ENCODE peak calls at places on chromosomes 16 and 17, in four cellular contexts. One of them, this sample, is unnamed.

GRCh38 chr17:78759969-78760352 is 22.1 kb downstream of the CYTH1 start:
- DNase-seq in sigmoid colon: no peak
- DNase-seq in lower leg skin: no peak
- DNase-seq in body of pancreas: no peak
- DNase-seq in this sample: no peak

GRCh38 chr16:17365591-17366298 is 105.0 kb downstream of the XYLT1 start:
- DNase-seq in body of pancreas: no peak
- DNase-seq in sigmoid colon: no peak
- DNase-seq in lower leg skin: no peak
- DNase-seq in this sample: no peak

GRCh38 chr17:78237403-78238012 is 6.1 kb downstream of the TMEM235 start:
- DNase-seq in sigmoid colon: no peak
- DNase-seq in body of pancreas: no peak
- DNase-seq in lower leg skin: no peak
- DNase-seq in this sample: no peak

GRCh38 chr17:79548116-79548515 is 62.7 kb downstream of the RBFOX3 start:
- DNase-seq in lower leg skin: no peak
- DNase-seq in sigmoid colon: peak; percentile 34
- DNase-seq in body of pancreas: no peak
- DNase-seq in this sample: no peak

GRCh38 chr17:75576661-75577060 is 10.9 kb upstream of the MYO15B start:
- DNase-seq in lower leg skin: no peak
- DNase-seq in body of pancreas: no peak
- DNase-seq in sigmoid colon: no peak
- DNase-seq in this sample: no peak

GRCh38 chr17:75147878-75148546 is 6.3 kb downstream of the JPT1 start:
- DNase-seq in lower leg skin: no peak
- DNase-seq in body of pancreas: no peak
- DNase-seq in sigmoid colon: no peak
- DNase-seq in this sample: no peak

GRCh38 chr16:64751906-64752305 is 370.0 kb downstream of the CDH11 start:
- DNase-seq in body of pancreas: no peak
- DNase-seq in lower leg skin: no peak
- DNase-seq in sigmoid colon: no peak
- DNase-seq in this sample: no peak

GRCh38 chr16:4935231-4935855 is 1.6 kb downstream of the PPL start:
- DNase-seq in body of pancreas: peak; percentile 67
- DNase-seq in lower leg skin: peak; percentile 91
- DNase-seq in sigmoid colon: peak; percentile 96
- DNase-seq in this sample: no peak

GRCh38 chr17:41956522-41956921 is 10.1 kb upstream of the CNP start:
- DNase-seq in body of pancreas: no peak
- DNase-seq in sigmoid colon: no peak
- DNase-seq in lower leg skin: no peak
- DNase-seq in this sample: no peak

GRCh38 chr17:73340093-73340596 is 28.3 kb upstream of the CDC42EP4 start:
- DNase-seq in lower leg skin: peak; percentile 65
- DNase-seq in body of pancreas: no peak
- DNase-seq in sigmoid colon: peak; percentile 87
- DNase-seq in this sample: peak; percentile 93

GRCh38 chr17:66691644-66692500 is 143.0 kb upstream of the CACNG5 start:
- DNase-seq in lower leg skin: no peak
- DNase-seq in body of pancreas: no peak
- DNase-seq in sigmoid colon: no peak
- DNase-seq in this sample: no peak

GRCh38 chr16:65754799-65755691 is 611.4 kb upstream of the CDH5 start:
- DNase-seq in body of pancreas: no peak
- DNase-seq in sigmoid colon: peak; percentile 63
- DNase-seq in lower leg skin: no peak
- DNase-seq in this sample: no peak

GRCh38 chr17:11598274-11599221 is at the start of gene DNAH9:
- DNase-seq in lower leg skin: peak; percentile 94
- DNase-seq in body of pancreas: peak; percentile 99
- DNase-seq in sigmoid colon: peak; percentile 97
- DNase-seq in this sample: no peak
- TF ChIP-seq POLR2A in lower leg skin: no peak
- TF ChIP-seq POLR2A in body of pancreas: peak; percentile 63
- TF ChIP-seq POLR2A in sigmoid colon: no peak
- TF ChIP-seq POLR2A in this sample: no peak

GRCh38 chr17:50165867-50166517 is at the start of gene SGCA:
- DNase-seq in lower leg skin: no peak
- DNase-seq in sigmoid colon: no peak
- DNase-seq in body of pancreas: no peak
- DNase-seq in this sample: no peak
- TF ChIP-seq POLR2A in lower leg skin: no peak
- TF ChIP-seq POLR2A in sigmoid colon: peak; percentile 50
- TF ChIP-seq POLR2A in body of pancreas: no peak
- TF ChIP-seq POLR2A in this sample: no peak

GRCh38 chr17:7589891-7590611 is at the start of gene SOX15:
- DNase-seq in sigmoid colon: no peak
- DNase-seq in body of pancreas: no peak
- DNase-seq in lower leg skin: no peak
- DNase-seq in this sample: peak; percentile 55

GRCh38 chr17:7592422-7593021 is 2.6 kb upstream of the SOX15 start:
- DNase-seq in sigmoid colon: no peak
- DNase-seq in body of pancreas: no peak
- DNase-seq in lower leg skin: no peak
- DNase-seq in this sample: no peak

GRCh38 chr17:7593296-7593695 is 3.4 kb upstream of the SOX15 start:
- DNase-seq in body of pancreas: no peak
- DNase-seq in sigmoid colon: no peak
- DNase-seq in lower leg skin: no peak
- DNase-seq in this sample: no peak

GRCh38 chr17:7590743-7591142 is 849 bp upstream of the SOX15 start:
- DNase-seq in sigmoid colon: no peak
- DNase-seq in lower leg skin: peak; percentile 62
- DNase-seq in body of pancreas: no peak
- DNase-seq in this sample: no peak

DNA sequence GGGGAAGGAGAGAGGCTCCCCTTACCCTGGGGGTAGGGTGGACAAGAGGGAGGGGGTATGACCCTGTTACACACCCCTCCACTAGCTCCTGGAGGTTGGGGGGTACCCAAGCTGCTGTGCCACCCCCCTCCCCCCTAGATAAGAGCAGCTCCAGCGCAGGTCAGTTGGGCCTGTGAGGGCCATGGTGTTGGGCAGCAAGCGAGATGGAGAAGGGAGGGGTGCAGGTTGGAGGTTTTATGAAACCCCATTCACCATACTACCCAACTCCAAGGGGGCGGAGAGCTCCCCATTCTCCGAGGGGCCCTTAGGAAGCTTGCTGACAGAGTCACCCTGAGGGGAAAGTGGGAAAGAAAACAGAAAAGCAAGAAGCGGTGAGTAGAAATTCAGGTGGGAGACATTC is 1.7 kb upstream of the SOX15 start:
- DNase-seq in lower leg skin: no peak
- DNase-seq in body of pancreas: no peak
- DNase-seq in sigmoid colon: no peak
- DNase-seq in this sample: no peak
- TF ChIP-seq POLR2A in lower leg skin: no peak
- TF ChIP-seq POLR2A in body of pancreas: no peak
- TF ChIP-seq POLR2A in sigmoid colon: no peak
- TF ChIP-seq POLR2A in this sample: no peak

DNA sequence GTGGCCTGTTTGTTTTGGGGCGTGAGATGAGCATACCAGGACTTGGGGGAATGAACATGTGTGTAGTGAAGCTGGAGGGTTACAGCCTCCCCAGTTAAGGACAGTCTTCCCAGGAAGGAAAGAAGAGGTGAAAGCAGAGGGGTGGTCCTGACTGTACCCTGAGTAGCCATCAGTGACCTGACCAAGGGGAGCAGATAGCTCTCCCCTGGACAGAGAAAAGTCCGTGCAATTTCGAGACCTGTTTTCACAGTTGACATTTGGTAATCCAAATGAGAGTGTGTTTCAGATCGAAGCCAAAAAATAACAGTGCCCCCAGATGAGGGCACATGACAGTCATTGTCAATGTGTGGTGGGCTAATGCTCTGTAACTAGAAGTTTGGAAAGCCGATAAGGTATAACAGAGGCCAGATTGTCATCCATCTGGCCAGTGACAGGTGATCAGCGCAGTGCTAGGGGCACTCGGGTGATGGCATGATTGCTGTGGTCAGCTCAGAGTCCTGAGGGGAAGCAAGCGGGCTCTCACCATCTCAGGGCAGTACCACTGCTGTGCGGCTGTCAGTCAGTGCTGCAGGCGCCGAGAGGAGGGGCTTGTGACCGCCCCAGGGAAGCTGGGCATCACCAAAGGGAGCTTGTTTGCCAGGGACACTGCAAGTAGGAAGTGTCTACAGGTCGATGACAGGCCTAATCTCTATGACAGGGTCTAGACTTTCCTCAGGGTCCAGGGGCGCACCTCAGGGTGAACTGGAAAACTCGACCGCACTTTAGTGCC is 1.1 kb upstream of the NME2 start:
- DNase-seq in sigmoid colon: no peak
- DNase-seq in body of pancreas: no peak
- DNase-seq in lower leg skin: no peak
- DNase-seq in this sample: no peak
- TF ChIP-seq POLR2A in sigmoid colon: no peak
- TF ChIP-seq POLR2A in body of pancreas: no peak
- TF ChIP-seq POLR2A in lower leg skin: no peak
- TF ChIP-seq POLR2A in this sample: no peak

GRCh38 chr16:3120435-3120834 is 8.0 kb downstream of the ZNF205 start:
- DNase-seq in body of pancreas: no peak
- DNase-seq in lower leg skin: no peak
- DNase-seq in sigmoid colon: no peak
- DNase-seq in this sample: no peak

GRCh38 chr16:3127745-3128144 is 7.1 kb upstream of the ZNF213 start:
- DNase-seq in body of pancreas: no peak
- DNase-seq in lower leg skin: no peak
- DNase-seq in sigmoid colon: no peak
- DNase-seq in this sample: no peak

GRCh38 chr16:3121843-3122467 is 9.6 kb downstream of the ZNF205 start:
- DNase-seq in lower leg skin: no peak
- DNase-seq in body of pancreas: no peak
- DNase-seq in sigmoid colon: no peak
- DNase-seq in this sample: no peak

GRCh38 chr16:3122926-3123570 is 10.7 kb downstream of the ZNF205 start:
- DNase-seq in sigmoid colon: no peak
- DNase-seq in body of pancreas: no peak
- DNase-seq in lower leg skin: no peak
- DNase-seq in this sample: no peak

DNA sequence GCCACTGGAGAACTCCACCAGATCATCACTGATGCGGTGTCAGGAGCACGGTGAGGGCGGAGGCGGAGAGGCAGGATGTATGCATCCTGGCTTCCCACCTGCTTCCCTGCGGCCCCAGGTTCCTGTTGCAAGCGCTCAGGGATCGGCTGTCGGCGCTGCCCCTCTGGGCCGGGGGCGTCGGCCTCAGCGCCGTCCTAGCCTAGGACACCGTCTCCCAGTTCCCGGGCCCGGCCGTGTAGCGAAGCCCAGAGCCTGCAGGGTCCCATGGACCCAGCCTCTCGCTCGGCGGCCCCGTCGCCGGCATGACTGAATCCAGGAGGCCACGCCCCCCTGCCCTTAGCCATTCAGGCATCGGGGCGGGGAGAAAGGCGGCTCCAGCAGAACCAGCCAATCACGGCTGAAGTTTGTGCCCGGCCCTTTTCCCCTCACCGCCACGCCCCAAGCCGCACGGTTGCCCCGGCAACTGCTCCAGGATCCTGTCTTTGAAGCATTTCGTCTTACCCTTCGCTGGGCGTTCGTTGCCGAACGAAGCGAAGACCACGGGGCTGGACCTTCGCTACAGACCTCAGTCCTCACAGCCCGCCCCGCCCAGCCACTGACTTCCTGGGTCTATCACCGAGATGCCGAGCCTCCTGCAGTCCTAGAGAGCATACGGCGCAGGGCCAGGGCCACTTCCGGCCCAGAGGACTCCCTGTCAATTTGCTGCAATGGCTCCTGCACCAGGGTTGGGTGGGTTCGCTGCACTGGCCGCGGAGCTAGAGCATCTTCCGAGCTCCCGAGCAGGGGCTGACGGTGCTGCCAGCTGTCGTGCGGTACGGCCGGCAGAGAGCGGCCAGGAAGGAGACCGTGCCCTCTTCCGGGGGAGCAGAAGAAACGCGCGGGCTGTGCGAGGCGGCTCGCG is 10.6 kb upstream of the ZNF213 start:
- DNase-seq in sigmoid colon: peak; percentile 98
- DNase-seq in lower leg skin: peak; percentile 96
- DNase-seq in body of pancreas: peak; percentile 96
- DNase-seq in this sample: peak; percentile 87
- TF ChIP-seq POLR2A in sigmoid colon: no peak
- TF ChIP-seq POLR2A in lower leg skin: no peak
- TF ChIP-seq POLR2A in body of pancreas: peak; percentile 70
- TF ChIP-seq POLR2A in this sample: peak; percentile 67

This sample was measured in H54.